ENCODE peak calls at places on chromosomes 2 and 18, in ten cellular contexts. L is neural crest cell, D is pancreas, H is AG09309, E is dorsolateral prefrontal cortex, N is hepatocyte, U is endodermal cell, W is prostate gland, G is progenitor cell of endocrine pancreas, S is K562. C is an unnamed sample.

GRCh38 chr2:16303761-16304160 is 361.9 kb downstream of the CYRIA start:
- DNase-seq in H (no peak), G (no peak), W (no peak), L (no peak), S (no peak), D (no peak), N (no peak), U (peak; percentile 70), E (no peak), C (no peak)

GRCh38 chr2:42435641-42436040 is 58.1 kb downstream of the KCNG3 start:
- DNase-seq in N (no peak), D (no peak), L (no peak), G (no peak), H (no peak), W (no peak), E (no peak), S (no peak), U (no peak), C (no peak)

GRCh38 chr2:44297431-44297830 is 22.2 kb downstream of the SLC3A1 start:
- DNase-seq in S (no peak), G (no peak), H (no peak), U (no peak), W (no peak), N (no peak), L (no peak), D (no peak), E (no peak), C (no peak)

GRCh38 chr2:1750935-1751767 is 6.8 kb upstream of the PXDN start:
- DNase-seq in H (peak; percentile 47), W (peak; percentile 74), S (peak; percentile 43), U (peak; percentile 93), E (peak; percentile 73), L (peak; percentile 64), G (peak; percentile 45), N (peak; percentile 87), D (peak; percentile 65), C (peak; percentile 78)

GRCh38 chr2:231545105-231545902 is 15.1 kb upstream of the NMUR1 start:
- DNase-seq in N (no peak), D (no peak), H (peak; percentile 5), W (no peak), U (no peak), S (no peak), E (no peak), L (no peak), G (no peak), C (no peak)

GRCh38 chr2:26687785-26688184 is 4.7 kb upstream of the KCNK3 start:
- DNase-seq in W (peak; percentile 42), H (no peak), L (no peak), S (no peak), G (no peak), D (peak; percentile 64), U (no peak), E (no peak), N (peak; percentile 24), C (no peak)

GRCh38 chr2:85106489-85107180 is 26.6 kb upstream of the TCF7L1 start:
- DNase-seq in H (no peak), D (no peak), G (no peak), E (no peak), N (peak; percentile 19), U (no peak), L (no peak), W (no peak), S (no peak), C (no peak)

GRCh38 chr2:21103274-21103891 is 20.4 kb upstream of the TDRD15 start:
- DNase-seq in D (no peak), H (no peak), U (no peak), N (no peak), L (no peak), S (no peak), W (no peak), E (no peak), G (no peak), C (no peak)

GRCh38 chr2:3313845-3314375 is 63.7 kb downstream of the EIPR1 start:
- DNase-seq in U (no peak), L (no peak), H (no peak), D (no peak), S (no peak), E (peak; percentile 22), W (no peak), G (no peak), N (no peak), C (no peak)

GRCh38 chr2:174760845-174761473 is 3.3 kb downstream of the CHRNA1 start:
- DNase-seq in N (no peak), E (no peak), H (no peak), W (no peak), S (no peak), G (no peak), U (no peak), L (no peak), D (no peak), C (no peak)

GRCh38 chr18:74733592-74733991 is 135.9 kb downstream of the ZNF407 start:
- DNase-seq in W (no peak), D (no peak), E (no peak), G (no peak), S (no peak), U (no peak), N (peak; percentile 58), L (no peak), H (no peak), C (no peak)

GRCh38 chr2:148282201-148282600 is 261.3 kb downstream of the MBD5 start:
- DNase-seq in L (no peak), G (no peak), S (no peak), U (no peak), H (no peak), E (no peak), N (no peak), D (no peak), W (no peak), C (no peak)

DNA sequence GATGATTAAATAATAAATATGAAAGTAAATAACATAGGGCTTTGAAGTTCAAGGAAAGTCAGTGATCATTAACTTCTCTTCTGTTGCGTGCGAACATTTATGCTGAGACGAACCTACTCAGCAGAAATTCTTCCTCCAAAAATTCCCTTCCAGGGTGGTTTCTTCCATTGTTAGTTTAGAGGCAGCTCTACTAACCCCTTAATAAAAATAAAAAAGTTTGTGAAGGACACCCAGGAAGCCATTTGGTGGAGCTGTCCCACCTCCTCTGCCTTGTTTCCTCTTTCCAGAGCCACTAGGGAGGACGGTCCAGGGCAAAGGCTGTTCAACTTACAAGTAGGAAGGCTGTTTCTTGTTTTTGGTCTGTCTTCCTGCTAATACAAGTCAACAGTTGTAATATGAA is 2.1 kb upstream of the SMAD2 start:
- DNase-seq in W (no peak), U (no peak), G (no peak), L (no peak), D (peak; percentile 21), E (no peak), S (no peak), H (no peak), N (no peak), C (no peak)
- TF ChIP-seq CTCF in W (no peak), U (peak; percentile 59), G (no peak), L (no peak), D (no peak), E (no peak), S (peak; percentile 56), H (no peak), N (peak; percentile 3), C (no peak)

DNA sequence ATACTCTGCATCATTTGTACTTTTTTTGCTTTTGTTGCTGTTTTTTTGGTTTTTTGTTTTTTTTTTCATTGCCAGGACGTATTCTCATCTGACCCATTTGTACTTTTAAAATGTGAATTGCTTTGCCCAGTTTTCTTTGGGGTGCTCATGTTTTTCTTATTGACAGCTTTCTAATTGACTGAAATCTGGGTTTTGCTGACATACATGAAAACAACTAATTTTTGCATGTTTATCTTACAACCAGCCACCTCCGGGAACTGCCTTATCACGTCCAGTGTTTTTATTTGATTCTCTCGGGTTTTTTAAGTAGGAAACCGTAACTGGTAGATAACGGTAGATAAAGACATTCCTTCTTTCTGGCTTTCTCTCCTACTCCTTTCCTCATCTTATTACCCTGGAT is 38.6 kb downstream of the SNORC start:
- DNase-seq in U (no peak), W (no peak), G (no peak), S (no peak), D (no peak), H (no peak), N (no peak), L (no peak), E (no peak), C (no peak)
- TF ChIP-seq CTCF in U (no peak), W (no peak), G (no peak), S (no peak), D (no peak), H (no peak), N (no peak), L (no peak), E (no peak), C (no peak)

GRCh38 chr2:197353393-197354168 is 43.0 kb upstream of the ANKRD44 start:
- DNase-seq in H (no peak), U (no peak), D (no peak), E (no peak), G (no peak), L (no peak), S (no peak), N (no peak), W (no peak), C (no peak)

GRCh38 chr2:197357986-197358385 is 47.4 kb upstream of the ANKRD44 start:
- DNase-seq in N (no peak), L (no peak), E (no peak), W (no peak), S (no peak), H (no peak), G (no peak), D (no peak), U (no peak), C (no peak)

GRCh38 chr2:197358927-197359326 is 48.3 kb upstream of the ANKRD44 start:
- DNase-seq in U (no peak), E (no peak), S (no peak), N (no peak), H (no peak), G (no peak), D (no peak), L (no peak), W (no peak), C (no peak)

GRCh38 chr2:197354169-197354558 is 43.6 kb upstream of the ANKRD44 start:
- DNase-seq in E (no peak), N (no peak), D (no peak), W (no peak), S (no peak), G (no peak), H (no peak), L (no peak), U (no peak), C (no peak)

GRCh38 chr2:197356136-197356535 is 45.6 kb upstream of the ANKRD44 start:
- DNase-seq in D (no peak), G (no peak), E (no peak), H (no peak), N (no peak), W (no peak), U (peak; percentile 65), L (no peak), S (no peak), C (no peak)
- TF ChIP-seq CTCF in D (no peak), G (peak; percentile 45), E (peak; percentile 32), H (peak; percentile 36), N (peak; percentile 20), W (no peak), U (peak; percentile 80), L (peak; percentile 55), S (no peak), C (peak; percentile 55)

DNA sequence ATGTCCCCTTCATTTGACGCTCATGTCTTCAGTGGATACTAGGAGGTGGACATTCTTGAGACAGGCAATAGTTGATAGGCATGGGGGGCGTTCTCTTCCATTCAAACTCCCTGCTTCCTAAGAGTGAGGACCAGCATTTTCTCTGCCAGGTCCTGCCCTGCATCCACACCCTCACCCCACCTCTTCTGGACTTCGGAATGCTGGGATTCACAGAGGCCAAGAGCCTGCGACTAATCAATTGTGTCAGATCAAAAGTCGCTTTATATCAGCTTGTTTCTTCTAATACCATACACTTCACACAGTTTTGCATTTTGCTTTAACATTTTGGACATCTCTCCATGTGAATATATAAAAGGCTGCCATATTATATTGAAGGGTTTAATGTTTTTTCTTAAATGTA is 210.7 kb downstream of the CCDC102B start:
- DNase-seq in L (no peak), D (no peak), G (no peak), H (no peak), W (no peak), S (no peak), N (no peak), U (no peak), E (no peak), C (no peak)
- TF ChIP-seq CTCF in L (no peak), D (no peak), G (no peak), H (no peak), W (no peak), S (no peak), N (no peak), U (no peak), E (no peak), C (no peak)